ENCODE peak calls at places on chromosomes 12 and 14, in six cellular contexts. Y, B, X, P, V and U are unnamed samples.

GRCh38 chr14:34568803-34569202 is 29.3 kb upstream of the EAPP start:
- DNase-seq in Y (no peak), B (no peak), X (no peak), P (peak), V (no peak), U (no peak)

GRCh38 chr14:95620659-95621059 is 65.6 kb upstream of the TCL1B start:
- DNase-seq in Y (no peak), B (no peak), X (no peak), P (no peak), V (no peak), U (no peak)

GRCh38 chr12:76470028-76470939 is 89.3 kb downstream of the OSBPL8 start:
- DNase-seq in Y (no peak), B (peak), X (peak), P (no peak), V (no peak), U (no peak)

GRCh38 chr14:87233266-87233665 is 759.7 kb downstream of the GALC start:
- DNase-seq in Y (no peak), B (no peak), X (no peak), P (no peak), V (no peak), U (no peak)

GRCh38 chr12:19700969-19701368 is 261.7 kb downstream of the AEBP2 start:
- DNase-seq in Y (no peak), B (no peak), X (no peak), P (no peak), V (no peak), U (no peak)

GRCh38 chr12:130715150-130715995 is 726 bp downstream of the RIMBP2 start:
- DNase-seq in Y (no peak), B (no peak), X (no peak), P (no peak), V (peak), U (peak)

GRCh38 chr12:32034045-32034444 is 72.6 kb upstream of the BICD1 start:
- DNase-seq in Y (no peak), B (no peak), X (no peak), P (no peak), V (no peak), U (no peak)

GRCh38 chr12:127334324-127334723 is 932.6 kb upstream of the TMEM132C start:
- DNase-seq in Y (no peak), B (no peak), X (no peak), P (no peak), V (peak), U (no peak)

GRCh38 chr14:56394826-56395543 is 184.6 kb upstream of the TMEM260 start:
- DNase-seq in Y (no peak), B (no peak), X (no peak), P (no peak), V (no peak), U (no peak)

GRCh38 chr12:121483950-121484349 is 84.0 kb downstream of the RNF34 start:
- DNase-seq in Y (no peak), B (no peak), X (no peak), P (no peak), V (no peak), U (no peak)

GRCh38 chr14:38521591-38521990 is 265.7 kb upstream of the CLEC14A start:
- DNase-seq in Y (no peak), B (no peak), X (no peak), P (no peak), V (no peak), U (no peak)

GRCh38 chr14:38524636-38525403 is 268.9 kb upstream of the CLEC14A start:
- DNase-seq in Y (no peak), B (no peak), X (no peak), P (no peak), V (no peak), U (no peak)

GRCh38 chr14:38526841-38527501 is 271.1 kb upstream of the CLEC14A start:
- DNase-seq in Y (no peak), B (no peak), X (no peak), P (no peak), V (no peak), U (no peak)

GRCh38 chr14:38527502-38527878 is 271.6 kb upstream of the CLEC14A start:
- DNase-seq in Y (no peak), B (no peak), X (no peak), P (no peak), V (no peak), U (no peak)

GRCh38 chr14:38522724-38523123 is 266.8 kb upstream of the CLEC14A start:
- DNase-seq in Y (no peak), B (no peak), X (no peak), P (no peak), V (no peak), U (no peak)
- H3K4me3 ChIP-seq in Y (no peak), B (no peak), X (no peak), P (no peak), V (no peak), U (no peak)

GRCh38 chr12:23236056-23236455 is 611.1 kb downstream of the ETNK1 start:
- DNase-seq in Y (no peak), B (no peak), X (no peak), P (no peak), V (no peak), U (no peak)

DNA sequence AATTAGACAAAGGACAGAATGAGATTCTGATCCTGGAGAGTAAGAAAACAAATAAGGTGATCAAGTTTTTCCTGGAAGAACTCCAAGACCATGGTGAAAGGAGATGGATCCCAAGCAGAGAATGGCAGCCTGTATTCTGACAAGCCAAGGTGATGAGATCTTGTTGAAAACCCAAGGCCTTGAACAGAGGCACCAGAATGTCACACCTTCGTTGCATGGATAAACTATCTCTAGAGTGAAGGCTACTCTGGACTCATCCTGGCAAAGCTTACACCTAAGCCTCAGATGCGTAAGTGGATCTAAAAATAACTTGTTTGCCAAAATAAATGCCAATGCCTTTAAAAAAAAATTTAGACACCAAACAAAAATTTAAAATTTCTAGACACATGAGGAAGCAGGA is 605.9 kb downstream of the ETNK1 start:
- DNase-seq in Y (no peak), B (no peak), X (no peak), P (no peak), V (no peak), U (no peak)
- H3K4me3 ChIP-seq in Y (no peak), B (no peak), X (no peak), P (no peak), V (no peak), U (no peak)

GRCh38 chr12:70794131-70794530 is 126.4 kb downstream of the PTPRR start:
- DNase-seq in Y (no peak), B (no peak), X (no peak), P (no peak), V (no peak), U (no peak)

GRCh38 chr12:70796989-70797388 is 123.5 kb downstream of the PTPRR start:
- DNase-seq in Y (no peak), B (no peak), X (no peak), P (no peak), V (no peak), U (no peak)

GRCh38 chr12:70795608-70796007 is 124.9 kb downstream of the PTPRR start:
- DNase-seq in Y (no peak), B (no peak), X (no peak), P (no peak), V (no peak), U (no peak)

DNA sequence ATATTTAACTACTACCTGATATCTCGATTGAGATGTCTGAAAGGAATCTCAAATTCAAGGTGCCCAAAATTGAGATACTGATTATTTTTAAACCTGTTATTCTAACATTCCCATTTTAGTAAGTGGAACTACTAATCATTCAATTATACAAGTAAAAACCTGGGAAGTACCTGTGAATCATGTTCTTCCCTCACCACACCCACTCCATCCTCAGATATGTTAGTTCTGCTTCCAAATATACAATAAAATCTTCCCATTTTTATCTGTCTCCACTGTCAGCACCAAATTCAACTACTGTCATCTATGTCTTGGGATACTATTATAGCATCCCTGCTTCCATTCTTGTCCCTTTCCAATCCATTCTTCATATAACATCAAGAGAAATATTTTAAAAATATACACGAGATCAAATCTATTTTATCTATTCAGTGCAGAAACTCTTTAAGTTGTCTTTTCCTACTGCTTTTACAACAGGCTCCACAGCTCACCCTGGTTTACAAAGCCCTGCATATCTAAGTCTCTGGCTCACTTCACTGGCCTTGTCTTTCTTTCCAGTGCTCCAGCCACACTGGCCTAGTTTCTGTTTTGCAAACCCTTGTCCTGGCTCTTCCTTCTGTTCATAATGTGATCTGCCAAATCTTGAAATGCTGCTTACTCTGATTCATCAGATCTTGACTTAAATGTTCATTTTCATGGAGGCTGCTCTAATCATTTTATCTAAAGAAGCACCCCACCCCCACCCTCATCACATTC is 122.3 kb downstream of the PTPRR start:
- DNase-seq in Y (no peak), B (no peak), X (no peak), P (no peak), V (no peak), U (no peak)
- H3K4me3 ChIP-seq in Y (no peak), B (no peak), X (no peak), P (no peak), V (no peak), U (no peak)

DNA sequence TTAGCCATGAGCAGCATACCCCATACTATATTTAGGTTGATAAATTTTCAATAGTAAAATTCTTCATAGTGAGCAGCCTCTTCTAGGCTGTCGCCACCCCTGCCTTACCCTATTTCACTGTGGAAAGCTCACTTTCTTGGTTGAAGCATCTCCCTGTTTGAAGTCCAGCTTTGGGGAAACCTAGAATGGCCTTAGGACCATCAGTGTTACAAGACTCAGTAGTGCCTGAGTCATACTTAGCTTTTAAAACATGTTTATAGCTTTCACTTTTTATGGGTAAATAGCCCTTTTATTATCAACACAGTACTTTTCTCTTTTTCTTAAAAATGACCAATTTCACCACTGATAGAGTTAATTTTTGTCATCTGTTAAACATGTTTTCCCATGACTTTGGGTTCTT is 37.1 kb downstream of the FUT8 start:
- DNase-seq in Y (no peak), B (no peak), X (no peak), P (no peak), V (no peak), U (no peak)
- H3K4me3 ChIP-seq in Y (no peak), B (no peak), X (no peak), P (no peak), V (no peak), U (no peak)

GRCh38 chr12:7016958-7017571 is 1.2 kb downstream of the LPCAT3 start:
- DNase-seq in Y (no peak), B (no peak), X (no peak), P (no peak), V (no peak), U (no peak)
- H3K4me3 ChIP-seq in Y (no peak), B (peak), X (peak), P (peak), V (peak), U (peak)

DNA sequence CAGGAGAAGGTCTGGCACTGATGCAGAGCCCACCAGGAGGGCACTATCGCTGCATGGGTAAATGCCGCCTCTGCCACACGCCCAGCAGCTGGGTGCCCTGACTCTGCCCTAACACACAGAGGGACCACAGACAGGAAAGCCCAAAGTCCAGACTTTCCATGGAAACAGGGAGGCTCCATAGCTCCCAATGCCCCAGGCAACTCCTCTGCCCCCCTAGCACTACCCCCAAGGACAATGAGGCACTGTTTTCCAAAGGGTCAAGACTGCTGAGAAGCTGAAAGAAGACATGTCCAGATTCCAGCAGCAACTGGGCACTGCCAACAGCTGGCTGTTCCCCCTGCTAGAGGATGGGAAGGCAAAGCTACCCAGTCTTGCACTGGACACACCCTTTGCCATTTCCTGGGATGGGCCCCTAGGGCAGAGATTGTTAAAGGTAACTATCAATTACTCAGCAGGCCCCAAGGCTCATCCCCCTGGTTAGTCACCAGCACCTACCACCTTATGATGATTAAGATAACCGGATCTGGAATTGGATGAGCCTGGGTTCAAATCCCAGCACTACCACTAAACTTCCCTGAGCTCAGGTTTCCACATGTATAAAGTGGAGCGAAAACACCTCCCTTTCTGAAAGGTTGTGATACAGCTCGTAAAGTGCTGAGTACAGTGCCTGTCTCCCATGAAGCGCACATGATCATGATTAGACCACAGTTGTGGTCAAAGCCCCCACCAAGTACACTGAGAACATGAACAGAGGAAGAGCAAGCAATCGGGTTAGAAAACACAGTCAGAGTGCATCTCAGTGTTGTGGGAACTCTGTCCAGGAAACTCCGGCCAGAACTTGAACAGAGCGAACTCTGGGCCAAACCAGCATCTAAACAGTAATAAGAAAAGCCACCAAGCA is 3.3 kb downstream of the PXN start:
- DNase-seq in Y (peak), B (no peak), X (no peak), P (no peak), V (no peak), U (peak)
- H3K4me3 ChIP-seq in Y (peak), B (no peak), X (peak), P (peak), V (peak), U (peak)

GRCh38 chr14:105860615-105861580 is 334.5 kb downstream of the TMEM121 start:
- DNase-seq in Y (no peak), B (peak), X (no peak), P (peak), V (peak), U (peak)
- H3K4me3 ChIP-seq in Y (no peak), B (peak), X (no peak), P (no peak), V (no peak), U (no peak)

GRCh38 chr12:30345735-30346445 is 349.8 kb downstream of the IPO8 start:
- DNase-seq in Y (no peak), B (no peak), X (no peak), P (no peak), V (no peak), U (no peak)
- H3K4me3 ChIP-seq in Y (no peak), B (no peak), X (no peak), P (no peak), V (no peak), U (no peak)

GRCh38 chr12:4562034-4562657 is at the start of gene DYRK4:
- DNase-seq in Y (no peak), B (no peak), X (peak), P (peak), V (peak), U (peak)
- H3K4me3 ChIP-seq in Y (no peak), B (no peak), X (peak), P (peak), V (peak), U (peak)

GRCh38 chr12:29149691-29150382 is 759 bp downstream of the FAR2 start:
- DNase-seq in Y (no peak), B (no peak), X (no peak), P (no peak), V (no peak), U (no peak)
- H3K4me3 ChIP-seq in Y (peak), B (peak), X (peak), P (peak), V (peak), U (peak)